ENCODE peak calls at places on chromosomes 4 and X, in six cellular contexts. A is HS-27A; O is NCI-H2081; D is CD8-positive, alpha-beta memory T cell; U is H54; L is fibroblast of lung. R is an unnamed sample.

GRCh38 chr4:155891058-155891457 is 12.4 kb upstream of the TDO2 start:
- DNase-seq in A (no peak), O (no peak), D (no peak), U (no peak), L (peak), R (no peak)

GRCh38 chrX:40105016-40105790 is 7.4 kb upstream of the BCOR start:
- DNase-seq in A (no peak), O (peak), D (no peak), U (no peak), L (peak), R (no peak)

GRCh38 chr4:90025248-90025647 is 101.9 kb upstream of the CCSER1 start:
- DNase-seq in A (no peak), O (no peak), D (no peak), U (no peak), L (peak), R (no peak)

GRCh38 chr4:177171588-177171987 is 138.1 kb upstream of the NEIL3 start:
- DNase-seq in A (no peak), O (no peak), D (no peak), U (no peak), L (no peak), R (no peak)

GRCh38 chr4:82814034-82814433 is 15.4 kb upstream of the SCD5 start:
- DNase-seq in A (no peak), O (no peak), D (no peak), U (no peak), L (no peak), R (no peak)

GRCh38 chr4:169103966-169104412 is 93.9 kb upstream of the CBR4 start:
- DNase-seq in A (no peak), O (peak), D (no peak), U (peak), L (no peak), R (peak)

GRCh38 chrX:153371256-153371655 is 29.9 kb downstream of the PNMA6E start:
- DNase-seq in A (no peak), O (no peak), D (no peak), U (no peak), L (peak), R (no peak)

GRCh38 chrX:111445485-111445884 is 33.5 kb upstream of the DCX start:
- DNase-seq in A (no peak), O (peak), D (no peak), U (no peak), L (peak), R (no peak)

GRCh38 chr4:152938237-152938969 is 2.3 kb downstream of the FHDC1 start:
- DNase-seq in A (no peak), O (no peak), D (no peak), U (no peak), L (no peak), R (no peak)

GRCh38 chrX:28549839-28550238 is 37.4 kb upstream of the IL1RAPL1 start:
- DNase-seq in A (no peak), O (no peak), D (no peak), U (no peak), L (no peak), R (no peak)

GRCh38 chr4:84684361-84684760 is 101.4 kb downstream of the CDS1 start:
- DNase-seq in A (no peak), O (no peak), D (no peak), U (no peak), L (peak), R (no peak)

GRCh38 chrX:101550362-101550761 is at the start of gene ARMCX1:
- DNase-seq in A (peak), O (peak), D (peak), U (peak), L (peak), R (peak)

GRCh38 chr4:16785800-16786527 is 112.5 kb downstream of the LDB2 start:
- DNase-seq in A (no peak), O (no peak), D (no peak), U (no peak), L (peak), R (no peak)

GRCh38 chrX:149398027-149398426 is 107.1 kb downstream of the IDS start:
- DNase-seq in A (no peak), O (no peak), D (no peak), U (no peak), L (no peak), R (no peak)

GRCh38 chr4:70718811-70719604 is 2.8 kb upstream of the RUFY3 start:
- DNase-seq in A (no peak), O (no peak), D (no peak), U (no peak), L (peak), R (no peak)

GRCh38 chr4:40241936-40242590 is 45.2 kb downstream of the RHOH start:
- DNase-seq in A (no peak), O (no peak), D (peak), U (no peak), L (peak), R (no peak)

GRCh38 chrX:49155243-49155899 is 7.2 kb upstream of the MAGIX start:
- DNase-seq in A (no peak), O (no peak), D (peak), U (no peak), L (peak), R (peak)

GRCh38 chr4:42750831-42751230 is 93.9 kb upstream of the ATP8A1 start:
- DNase-seq in A (no peak), O (peak), D (no peak), U (no peak), L (no peak), R (no peak)

GRCh38 chr4:175424111-175424510 is 388.0 kb downstream of the GPM6A start:
- DNase-seq in A (no peak), O (no peak), D (no peak), U (no peak), L (peak), R (no peak)

GRCh38 chr4:1209821-1210220 is 37.4 kb upstream of the SPON2 start:
- DNase-seq in A (no peak), O (no peak), D (no peak), U (no peak), L (peak), R (peak)

GRCh38 chr4:155060873-155061272 is 147.6 kb upstream of the NPY2R start:
- DNase-seq in A (no peak), O (no peak), D (no peak), U (no peak), L (no peak), R (no peak)

GRCh38 chr4:94571301-94571700 is 119.6 kb downstream of the PDLIM5 start:
- DNase-seq in A (no peak), O (no peak), D (no peak), U (no peak), L (no peak), R (no peak)

GRCh38 chr4:87118826-87119225 is 101.6 kb downstream of the KLHL8 start:
- DNase-seq in A (no peak), O (no peak), D (no peak), U (no peak), L (peak), R (no peak)

GRCh38 chr4:128159967-128160366 is 98.9 kb downstream of the LARP1B start:
- DNase-seq in A (no peak), O (no peak), D (no peak), U (peak), L (peak), R (no peak)

GRCh38 chrX:40173662-40174593 is 76.2 kb upstream of the BCOR start:
- DNase-seq in A (no peak), O (peak), D (peak), U (no peak), L (peak), R (peak)

GRCh38 chrX:41119803-41120202 is 34.6 kb downstream of the USP9X start:
- DNase-seq in A (no peak), O (no peak), D (no peak), U (no peak), L (no peak), R (no peak)

GRCh38 chr4:15746110-15746509 is 32.0 kb upstream of the CD38 start:
- DNase-seq in A (no peak), O (no peak), D (no peak), U (no peak), L (no peak), R (no peak)

GRCh38 chr4:636628-636950 is 11.2 kb downstream of the PDE6B start:
- DNase-seq in A (no peak), O (no peak), D (no peak), U (no peak), L (no peak), R (no peak)

GRCh38 chr4:116531870-116532269 is 553.5 kb downstream of the TRAM1L1 start:
- DNase-seq in A (no peak), O (no peak), D (no peak), U (no peak), L (no peak), R (no peak)

GRCh38 chr4:128256539-128256938 is 31.1 kb downstream of the PGRMC2 start:
- DNase-seq in A (no peak), O (peak), D (no peak), U (no peak), L (no peak), R (no peak)

GRCh38 chrX:15869695-15870094 is 15.1 kb upstream of the AP1S2 start:
- DNase-seq in A (no peak), O (no peak), D (no peak), U (no peak), L (no peak), R (no peak)

GRCh38 chr4:22848332-22848731 is 155.6 kb downstream of the GBA3 start:
- DNase-seq in A (no peak), O (no peak), D (no peak), U (no peak), L (no peak), R (no peak)

GRCh38 chr4:141328550-141329173 is 108.0 kb downstream of the ZNF330 start:
- DNase-seq in A (no peak), O (no peak), D (no peak), U (no peak), L (no peak), R (no peak)

GRCh38 chr4:68576272-68577100 is at the start of gene UGT2B17:
- DNase-seq in A (no peak), O (no peak), D (no peak), U (no peak), L (no peak), R (no peak)

GRCh38 chr4:2728221-2728620 is 27.9 kb downstream of the TNIP2 start:
- DNase-seq in A (no peak), O (no peak), D (no peak), U (no peak), L (no peak), R (no peak)

GRCh38 chrX:104681214-104681613 is 115.2 kb downstream of the IL1RAPL2 start:
- DNase-seq in A (no peak), O (no peak), D (no peak), U (no peak), L (no peak), R (no peak)

GRCh38 chr4:3816256-3816825 is 50.2 kb downstream of the ADRA2C start:
- DNase-seq in A (no peak), O (no peak), D (no peak), U (no peak), L (no peak), R (no peak)

GRCh38 chr4:108758498-108758897 is 4.4 kb downstream of the ETNPPL start:
- DNase-seq in A (no peak), O (no peak), D (no peak), U (no peak), L (no peak), R (no peak)

R was measured in nucleus accumbens.